ENCODE peak calls at places on chromosome 10, in seven cellular contexts. R is stimulated activated CD4-positive, alpha-beta T cell treated with anti-CD3 and anti-CD28 coated beads, Interleukin-1b, Interleukin-23, amount 100 ng/mL, for 48 hours; M is AG04450; D is EL; P is stimulated activated CD8-positive, alpha-beta memory T cell treated with anti-CD3 and anti-CD28 coated beads, Interleukin-15, amount 100 ng/mL, for 24 hours; N is ELR; Z is MCF 10A. A is an unnamed sample.

GRCh38 chr10:73878365-73878764 is 4.0 kb upstream of the CAMK2G start:
- DNase-seq in P (no peak), D (no peak), N (no peak), R (no peak), Z (no peak), M (no peak), A (no peak)

GRCh38 chr10:114255227-114255626 is 16.2 kb downstream of the VWA2 start:
- DNase-seq in P (no peak), R (no peak), D (no peak), N (no peak), Z (no peak), M (no peak), A (no peak)

GRCh38 chr10:126839094-126839761 is 66.0 kb upstream of the DOCK1 start:
- DNase-seq in M (no peak), N (no peak), R (no peak), P (no peak), D (no peak), Z (no peak), A (no peak)

GRCh38 chr10:16581202-16581601 is 59.5 kb upstream of the C1QL3 start:
- DNase-seq in D (no peak), N (no peak), R (no peak), Z (no peak), P (no peak), M (no peak), A (no peak)

GRCh38 chr10:80046629-80047441 is 31.6 kb upstream of the TMEM254 start:
- DNase-seq in P (peak; percentile 64), N (peak; percentile 73), M (peak; percentile 32), D (peak; percentile 69), Z (peak; percentile 78), R (peak; percentile 65), A (peak; percentile 36)

GRCh38 chr10:31929260-31929985 is 792 bp upstream of the ARHGAP12 start:
- DNase-seq in R (no peak), P (no peak), N (peak; percentile 69), Z (peak; percentile 39), M (no peak), D (peak; percentile 55), A (peak; percentile 27)

GRCh38 chr10:10824611-10825148 is 193.0 kb upstream of the CELF2 start:
- DNase-seq in M (peak; percentile 73), Z (no peak), R (no peak), P (no peak), N (peak; percentile 20), D (peak; percentile 74), A (no peak)

GRCh38 chr10:42997849-42998165 is 79.1 kb upstream of the RET start:
- DNase-seq in M (no peak), R (no peak), D (no peak), P (no peak), Z (no peak), N (no peak), A (no peak)

GRCh38 chr10:111023060-111023459 is 53.8 kb upstream of the ADRA2A start:
- DNase-seq in Z (no peak), N (no peak), P (no peak), D (no peak), R (no peak), M (no peak), A (no peak)

GRCh38 chr10:75019360-75019759 is 92.1 kb upstream of the SAMD8 start:
- DNase-seq in M (no peak), N (peak; percentile 59), P (no peak), D (peak; percentile 26), Z (peak; percentile 38), R (no peak), A (no peak)

GRCh38 chr10:110032801-110033723 is 25.3 kb downstream of the ADD3 start:
- DNase-seq in M (no peak), Z (no peak), P (no peak), R (no peak), D (no peak), N (no peak), A (no peak)

GRCh38 chr10:124384142-124384541 is 34.6 kb downstream of the OAT start:
- DNase-seq in P (no peak), Z (peak; percentile 19), M (no peak), D (no peak), R (no peak), N (no peak), A (no peak)

GRCh38 chr10:89327803-89328441 is at the start of gene IFIT3:
- DNase-seq in M (peak; percentile 91), N (peak; percentile 91), P (no peak), Z (peak; percentile 87), D (peak; percentile 93), R (no peak), A (no peak)